ENCODE peak calls at places on chromosomes 13 and 19, in seven cellular contexts. Y is Karpas-422; R is A673; K is astrocyte; B is stomach; N is OCI-LY7; W is CD8-positive, alpha-beta memory T cell. M is an unnamed sample. For H3K36me3, the result is how much of the 10 kb centered on the place peaks cover.

GRCh38 chr19:40403262-40403984 is 9.8 kb downstream of the PRX start:
- DNase-seq in Y (peak), R (peak), K (peak), B (peak), N (peak), W (peak), M (peak)

GRCh38 chr19:861756-862528 is 2.5 kb downstream of the CFD start:
- DNase-seq in Y (peak), R (peak), K (no peak), B (no peak), N (peak), W (peak), M (peak)

GRCh38 chr13:29429496-29429895 is 166.0 kb downstream of the SLC7A1 start:
- DNase-seq in Y (no peak), R (peak), K (no peak), B (no peak), N (no peak), W (no peak), M (no peak)

GRCh38 chr13:60448907-60449510 is 52.0 kb downstream of the TDRD3 start:
- DNase-seq in Y (peak), R (peak), K (peak), B (no peak), N (peak), W (no peak), M (peak)

GRCh38 chr13:22455036-22455435 is 725.7 kb upstream of the SGCG start:
- DNase-seq in Y (no peak), R (no peak), K (no peak), B (no peak), N (no peak), W (no peak), M (no peak)

GRCh38 chr13:98570929-98571372 is 6.0 kb downstream of the STK24 start:
- DNase-seq in Y (peak), R (no peak), K (peak), B (peak), N (peak), W (peak), M (no peak)

GRCh38 chr19:55176116-55176515 is 4.0 kb downstream of the SYT5 start:
- DNase-seq in Y (peak), R (no peak), K (no peak), B (no peak), N (peak), W (no peak), M (no peak)

GRCh38 chr13:27621366-27622101 is at the start of gene POLR1D:
- DNase-seq in Y (peak), R (peak), K (peak), B (peak), N (peak), W (peak), M (peak)

GRCh38 chr13:28819748-28820098 is 416 bp upstream of the MTUS2 start:
- DNase-seq in Y (peak), R (peak), K (peak), B (peak), N (no peak), W (peak), M (peak)

GRCh38 chr13:41428155-41428554 is 29.2 kb upstream of the RGCC start:
- DNase-seq in Y (no peak), R (peak), K (no peak), B (no peak), N (no peak), W (peak), M (no peak)

GRCh38 chr13:25420161-25420560 is 48.4 kb downstream of the ATP8A2 start:
- DNase-seq in Y (no peak), R (no peak), K (no peak), B (no peak), N (no peak), W (no peak), M (no peak)

GRCh38 chr13:44816701-44817684 is 172.3 kb downstream of the NUFIP1 start:
- DNase-seq in Y (peak), R (peak), K (peak), B (no peak), N (no peak), W (no peak), M (no peak)

GRCh38 chr13:80359459-80360297 is 18.8 kb upstream of the SPRY2 start:
- DNase-seq in Y (no peak), R (peak), K (peak), B (no peak), N (no peak), W (no peak), M (peak)

GRCh38 chr13:33649212-33649917 is 168.6 kb upstream of the RFC3 start:
- DNase-seq in Y (no peak), R (no peak), K (no peak), B (no peak), N (no peak), W (no peak), M (no peak)

GRCh38 chr13:48496796-48497195 is 36.1 kb downstream of the RCBTB2 start:
- DNase-seq in Y (peak), R (no peak), K (no peak), B (no peak), N (no peak), W (no peak), M (no peak)

GRCh38 chr13:31797154-31797775 is 57.9 kb downstream of the RXFP2 start:
- DNase-seq in Y (no peak), R (peak), K (peak), B (no peak), N (no peak), W (no peak), M (peak)

DNA sequence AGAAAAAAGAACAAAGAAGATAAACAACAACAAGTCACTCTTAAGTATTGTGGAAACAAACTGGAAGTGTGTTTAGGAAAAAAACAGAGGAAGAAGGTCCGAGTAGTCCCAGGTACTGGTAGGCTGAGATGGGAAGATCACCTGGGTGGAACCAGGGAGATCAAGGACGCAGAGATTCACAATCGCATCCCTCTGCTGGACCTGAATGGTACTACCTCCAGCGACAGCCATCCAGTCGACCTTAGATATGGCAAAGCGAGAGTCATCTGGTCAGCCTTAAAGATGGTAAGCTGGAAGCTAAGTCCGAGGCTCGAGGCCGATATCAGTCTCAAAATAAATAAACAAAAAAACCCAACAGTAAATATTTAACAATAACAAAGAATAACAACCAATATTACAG is 44.9 kb upstream of the ZNF91 start:
- DNase-seq in Y (peak), R (no peak), K (no peak), B (no peak), N (peak), W (no peak), M (peak)
- H3K4me3 ChIP-seq in Y (no peak), R (no peak), K (no peak), B (no peak), N (no peak), W (no peak), M (no peak)

GRCh38 chr19:3609779-3610719 is 3.4 kb upstream of the TBXA2R start:
- DNase-seq in Y (no peak), R (peak), K (no peak), B (no peak), N (no peak), W (no peak), M (no peak)
- H3K36me3 ChIP-seq in Y (under half), R (under half), K (under half), B (under half), N (under half), W (under half), M (under half)

GRCh38 chr13:75489502-75490263 is 7.7 kb upstream of the TBC1D4 start:
- DNase-seq in Y (no peak), R (no peak), K (peak), B (peak), N (no peak), W (no peak), M (no peak)
- H3K4me3 ChIP-seq in Y (no peak), R (no peak), K (no peak), B (peak), N (no peak), W (no peak), M (no peak)

GRCh38 chr13:112836940-112837339 is 132.1 kb upstream of the MCF2L start:
- DNase-seq in Y (no peak), R (no peak), K (no peak), B (no peak), N (no peak), W (no peak), M (no peak)
- H3K36me3 ChIP-seq in Y (under half), R (under half), K (under half), B (half or more), N (under half), W (under half), M (under half)

GRCh38 chr13:114062341-114062740 is 70.1 kb downstream of the RASA3 start:
- DNase-seq in Y (no peak), R (no peak), K (no peak), B (no peak), N (no peak), W (no peak), M (no peak)
- H3K4me3 ChIP-seq in Y (no peak), R (no peak), K (no peak), B (no peak), N (no peak), W (no peak), M (no peak)

DNA sequence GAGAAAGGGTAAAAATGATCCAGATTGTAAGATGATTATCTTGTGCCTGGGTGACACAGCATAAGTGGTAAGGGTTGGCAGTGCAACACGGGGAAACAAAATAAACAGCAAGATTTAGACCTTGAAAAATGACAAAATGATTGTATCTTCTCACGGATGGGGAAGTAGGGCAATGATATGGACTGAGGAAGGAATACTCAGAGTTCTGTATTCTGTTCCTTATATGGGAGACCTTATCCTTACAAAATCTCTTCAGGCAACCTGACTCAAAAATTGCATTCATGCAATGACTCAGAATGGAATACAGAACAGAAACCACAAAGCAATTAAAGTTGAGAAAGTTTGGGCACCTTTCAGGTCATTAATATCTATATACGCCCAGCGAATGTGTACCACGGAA is 149.0 kb downstream of the HS6ST3 start:
- DNase-seq in Y (no peak), R (no peak), K (peak), B (no peak), N (no peak), W (no peak), M (peak)
- H3K36me3 ChIP-seq in Y (under half), R (under half), K (under half), B (under half), N (under half), W (under half), M (under half)

GRCh38 chr13:110820311-110820710 is 94.6 kb downstream of the ANKRD10 start:
- DNase-seq in Y (peak), R (no peak), K (no peak), B (no peak), N (no peak), W (no peak), M (no peak)

GRCh38 chr13:110816500-110816899 is 98.4 kb downstream of the ANKRD10 start:
- DNase-seq in Y (no peak), R (no peak), K (no peak), B (no peak), N (no peak), W (no peak), M (no peak)

GRCh38 chr13:110818747-110819146 is 96.1 kb downstream of the ANKRD10 start:
- DNase-seq in Y (no peak), R (no peak), K (no peak), B (no peak), N (no peak), W (no peak), M (no peak)

GRCh38 chr13:110817143-110817542 is 97.7 kb downstream of the ANKRD10 start:
- DNase-seq in Y (no peak), R (no peak), K (no peak), B (no peak), N (no peak), W (no peak), M (no peak)

DNA sequence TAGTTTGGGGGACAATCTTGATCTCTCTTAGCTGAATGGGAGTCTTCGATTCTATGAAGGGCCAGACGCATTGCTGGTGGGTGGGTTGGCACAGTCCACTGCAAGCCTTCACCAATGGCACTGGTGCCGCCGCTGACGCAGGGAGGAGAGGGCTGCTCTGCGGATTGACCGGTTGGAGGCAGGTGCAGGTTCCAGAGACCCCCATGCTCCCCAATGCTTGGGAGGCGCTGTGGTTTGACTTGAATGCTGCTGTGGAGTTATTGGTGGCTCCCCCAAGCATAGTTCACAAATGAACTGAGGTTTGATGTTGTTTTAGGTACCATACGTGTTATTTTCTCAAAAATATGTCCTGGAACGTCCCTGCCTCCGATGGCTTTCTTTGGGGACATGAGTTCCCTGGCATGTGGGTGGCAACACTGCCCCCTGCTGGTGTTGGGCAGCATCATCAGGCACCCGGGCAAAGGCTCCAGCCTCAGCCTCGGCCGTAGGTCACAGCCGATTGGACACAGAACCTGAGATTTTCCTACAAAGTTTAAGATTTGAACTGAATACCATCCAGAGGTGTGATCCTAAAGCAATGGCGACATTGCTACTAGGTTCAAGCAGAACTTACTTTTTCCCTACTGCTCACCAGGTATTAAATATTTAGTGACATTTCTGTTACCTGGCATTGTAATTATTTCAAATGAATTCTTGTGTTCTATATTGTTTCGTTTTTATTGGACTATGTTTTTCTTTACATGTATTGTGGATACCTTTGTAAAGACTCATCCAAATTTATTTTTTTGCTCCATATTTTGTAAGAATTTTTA is 95.5 kb downstream of the ANKRD10 start:
- DNase-seq in Y (peak), R (peak), K (peak), B (peak), N (peak), W (peak), M (peak)
- H3K4me3 ChIP-seq in Y (no peak), R (no peak), K (no peak), B (no peak), N (no peak), W (no peak), M (no peak)

DNA sequence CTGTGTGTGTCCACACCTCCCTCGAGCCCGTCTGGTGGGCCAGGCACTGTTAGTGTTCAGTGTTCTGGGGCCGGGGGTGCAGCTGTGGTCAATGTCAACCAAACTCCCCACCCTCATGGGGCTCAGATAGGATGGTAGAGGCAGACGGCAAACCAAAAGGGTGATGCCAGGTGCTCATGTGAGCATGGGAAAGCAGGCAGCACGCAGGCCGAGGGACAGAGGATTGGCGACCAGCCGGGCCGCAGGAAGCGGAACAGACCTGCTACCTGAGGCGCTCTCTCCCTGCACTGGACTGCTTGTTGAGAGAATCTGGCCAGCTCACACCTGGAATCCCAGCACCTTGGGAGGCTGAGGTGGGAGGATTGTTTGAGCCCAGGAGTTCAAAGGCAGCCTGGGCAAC is 29.1 kb downstream of the DHX34 start:
- DNase-seq in Y (peak), R (no peak), K (no peak), B (no peak), N (no peak), W (no peak), M (no peak)
- H3K36me3 ChIP-seq in Y (under half), R (half or more), K (under half), B (half or more), N (half or more), W (under half), M (half or more)